ENCODE peak calls at places on chromosomes 11 and 22, in eight cellular contexts. L is ovary, H is heart left ventricle, Z is stomach, D is prostate gland, K is IMR-90, M is tibial nerve, X is esophagus muscularis mucosa. T is an unnamed sample. For H3K27me3, the result is how much of the 10 kb centered on the place peaks cover.

GRCh38 chr11:31499576-31500178 is 9.7 kb downstream of the IMMP1L start:
- DNase-seq in L (no peak), H (no peak), Z (no peak), D (no peak), K (peak), M (no peak), X (no peak), T (no peak)

GRCh38 chr11:16993495-16993894 is 20.7 kb downstream of the PLEKHA7 start:
- DNase-seq in L (no peak), H (no peak), Z (no peak), D (no peak), K (no peak), M (no peak), X (no peak), T (no peak)

GRCh38 chr11:35943761-35944502 is at the start of gene LDLRAD3:
- DNase-seq in L (peak), H (peak), Z (peak), D (peak), K (peak), M (peak), X (no peak), T (peak)

GRCh38 chr11:111836766-111837165 is 34.6 kb downstream of the ALG9 start:
- DNase-seq in L (no peak), H (no peak), Z (no peak), D (no peak), K (peak), M (no peak), X (no peak), T (no peak)

GRCh38 chr11:100726709-100727108 is 39.6 kb downstream of the ARHGAP42 start:
- DNase-seq in L (no peak), H (no peak), Z (no peak), D (no peak), K (no peak), M (no peak), X (no peak), T (no peak)

GRCh38 chr11:116782728-116783127 is 5.1 kb downstream of the ZPR1 start:
- DNase-seq in L (no peak), H (no peak), Z (no peak), D (no peak), K (peak), M (no peak), X (no peak), T (no peak)

GRCh38 chr11:64724863-64725535 is 2.0 kb upstream of the NRXN2 start:
- DNase-seq in L (no peak), H (no peak), Z (no peak), D (no peak), K (no peak), M (no peak), X (no peak), T (no peak)

GRCh38 chr22:48609279-48609865 is 1218.3 kb downstream of the BRD1 start:
- DNase-seq in L (no peak), H (no peak), Z (no peak), D (no peak), K (no peak), M (no peak), X (no peak), T (no peak)

GRCh38 chr11:61439615-61440014 is 9.7 kb downstream of the SDHAF2 start:
- DNase-seq in L (no peak), H (no peak), Z (no peak), D (no peak), K (no peak), M (no peak), X (no peak), T (no peak)

GRCh38 chr11:67274768-67275605 is 8.7 kb downstream of the GRK2 start:
- DNase-seq in L (no peak), H (peak), Z (no peak), D (no peak), K (no peak), M (no peak), X (no peak), T (peak)

GRCh38 chr22:26673485-26673884 is 16.1 kb downstream of the MIAT start:
- DNase-seq in L (no peak), H (no peak), Z (no peak), D (no peak), K (no peak), M (no peak), X (no peak), T (no peak)

GRCh38 chr11:36037031-36037430 is 93.2 kb downstream of the LDLRAD3 start:
- DNase-seq in L (peak), H (peak), Z (no peak), D (peak), K (peak), M (no peak), X (no peak), T (peak)

GRCh38 chr11:69411257-69411924 is 70.1 kb upstream of the LINC01488 start:
- DNase-seq in L (no peak), H (no peak), Z (no peak), D (no peak), K (no peak), M (no peak), X (no peak), T (no peak)

GRCh38 chr11:109362059-109362458 is 59.9 kb upstream of the C11orf87 start:
- DNase-seq in L (no peak), H (no peak), Z (no peak), D (no peak), K (peak), M (no peak), X (peak), T (no peak)

GRCh38 chr11:58968251-58968711 is 29.0 kb downstream of the GLYATL1 start:
- DNase-seq in L (no peak), H (no peak), Z (peak), D (peak), K (no peak), M (no peak), X (no peak), T (no peak)

GRCh38 chr11:17010851-17011420 is 3.3 kb downstream of the PLEKHA7 start:
- DNase-seq in L (no peak), H (no peak), Z (no peak), D (no peak), K (no peak), M (no peak), X (no peak), T (no peak)

GRCh38 chr11:64086263-64086938 is 50.7 kb downstream of the FLRT1 start:
- DNase-seq in L (peak), H (no peak), Z (peak), D (no peak), K (peak), M (peak), X (no peak), T (no peak)

GRCh38 chr11:43644626-43645299 is 35.8 kb upstream of the HSD17B12 start:
- DNase-seq in L (no peak), H (no peak), Z (no peak), D (no peak), K (peak), M (no peak), X (no peak), T (peak)

GRCh38 chr11:62804310-62805043 is 763 bp downstream of the NXF1 start:
- DNase-seq in L (no peak), H (no peak), Z (peak), D (no peak), K (peak), M (peak), X (no peak), T (peak)

DNA sequence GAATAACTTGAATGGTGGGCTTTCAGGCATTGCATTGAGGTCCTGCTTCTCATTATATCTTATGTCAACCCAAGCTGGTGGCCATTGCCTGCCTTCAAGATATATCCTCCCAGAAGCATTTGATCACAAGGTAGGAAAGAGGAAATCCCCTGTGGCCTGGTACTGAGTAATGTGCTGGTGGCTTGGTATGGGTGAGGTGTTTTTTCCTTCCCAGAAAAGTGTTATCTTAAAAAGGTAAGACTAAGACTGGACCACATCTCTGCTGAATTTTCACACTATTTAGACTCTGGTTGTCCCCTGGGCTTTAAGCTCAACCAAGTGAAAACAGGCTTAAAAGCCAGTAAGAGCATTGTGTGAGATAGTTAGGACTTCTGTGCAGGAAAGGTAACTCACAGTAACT is 3.7 kb downstream of the INSC start:
- DNase-seq in L (no peak), H (no peak), Z (no peak), D (no peak), K (no peak), M (no peak), X (peak), T (no peak)
- TF ChIP-seq POLR2A in L (no peak), H (no peak), Z (no peak), D (no peak), K (no peak), M (no peak), X (no peak), T (no peak)

DNA sequence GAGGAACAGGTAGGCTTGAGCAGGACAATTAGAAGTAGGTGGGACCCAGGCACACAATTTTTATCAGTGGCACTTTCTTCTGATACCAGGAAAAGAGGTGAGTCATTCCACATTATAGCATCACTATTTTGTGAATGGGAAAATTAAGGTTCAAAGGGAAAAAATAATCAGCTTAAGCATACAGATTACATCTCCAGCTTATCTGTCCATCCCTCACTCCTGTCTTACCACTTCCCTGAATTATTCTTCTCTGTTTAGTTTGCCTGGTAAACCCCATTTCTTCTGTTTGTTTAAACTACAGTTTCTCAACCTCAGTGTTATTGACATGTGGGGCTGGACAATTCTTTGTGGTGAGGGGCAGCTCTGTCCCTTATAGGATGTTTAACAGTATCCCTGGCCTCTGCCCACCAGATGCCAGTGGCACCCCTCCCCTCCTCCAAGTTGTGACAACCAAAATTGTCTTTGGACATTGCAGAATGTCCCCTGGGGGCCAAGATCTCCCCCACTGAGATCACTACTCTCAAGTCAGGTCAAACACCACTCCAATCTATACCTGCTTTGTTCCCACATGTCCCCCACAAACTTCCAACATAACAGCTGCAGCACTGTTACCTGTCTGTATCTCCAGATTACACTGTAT is 8.5 kb upstream of the XBP1 start:
- DNase-seq in L (no peak), H (no peak), Z (no peak), D (no peak), K (no peak), M (no peak), X (no peak), T (no peak)
- H3K27me3 ChIP-seq in L (under half), H (under half), Z (under half), D (under half), K (under half), M (under half), X (under half), T (under half)

GRCh38 chr11:105073486-105074200 is 28.5 kb upstream of the CARD16 start:
- DNase-seq in L (no peak), H (no peak), Z (no peak), D (no peak), K (peak), M (no peak), X (no peak), T (no peak)

GRCh38 chr11:105070221-105070789 is 25.2 kb upstream of the CARD16 start:
- DNase-seq in L (no peak), H (no peak), Z (no peak), D (no peak), K (no peak), M (no peak), X (no peak), T (no peak)

DNA sequence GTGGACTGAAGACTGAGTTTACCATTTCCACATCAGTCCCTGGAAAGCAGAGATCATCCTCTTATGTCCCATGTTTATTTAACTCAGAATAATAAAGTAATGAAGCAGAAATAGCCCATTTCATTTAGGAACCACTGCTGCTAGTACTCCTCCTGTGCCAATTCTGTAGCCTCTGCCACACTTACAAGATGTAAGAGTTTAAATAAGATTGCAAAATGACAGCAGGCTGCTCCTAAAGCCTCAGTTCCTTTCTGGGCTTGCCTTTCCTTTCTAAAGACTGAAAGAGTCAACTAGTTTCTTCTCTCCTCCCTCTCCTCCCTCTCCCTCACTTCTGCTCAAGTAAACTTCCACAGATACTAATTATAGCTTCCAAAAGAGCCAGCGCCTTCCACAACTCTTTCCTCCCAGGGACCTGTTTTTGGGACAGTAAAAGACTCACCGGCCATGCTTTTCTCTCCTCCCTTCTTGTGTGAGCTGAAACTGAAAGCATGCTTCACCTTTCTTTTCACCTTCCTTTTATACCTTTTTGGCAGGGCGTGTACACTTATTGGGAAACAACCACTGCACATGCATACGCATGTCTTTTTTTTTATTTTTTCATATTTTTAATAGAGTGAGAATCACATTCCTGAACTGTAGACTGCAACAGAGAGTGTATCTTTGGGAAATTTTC is 26.1 kb upstream of the CARD16 start:
- DNase-seq in L (no peak), H (no peak), Z (no peak), D (no peak), K (no peak), M (no peak), X (no peak), T (no peak)
- H3K27ac ChIP-seq in L (no peak), H (no peak), Z (no peak), D (no peak), K (no peak), M (no peak), X (no peak), T (no peak)

GRCh38 chr11:14357843-14358728 is 897 bp downstream of the RRAS2 start:
- DNase-seq in L (peak), H (peak), Z (peak), D (peak), K (peak), M (no peak), X (no peak), T (peak)
- TF ChIP-seq POLR2A in L (no peak), H (no peak), Z (no peak), D (no peak), K (no peak), M (no peak), X (no peak), T (no peak)

GRCh38 chr22:22816766-22817410 is 70.7 kb upstream of the IGLL5 start:
- DNase-seq in L (no peak), H (no peak), Z (no peak), D (no peak), K (no peak), M (no peak), X (peak), T (no peak)
- H3K27me3 ChIP-seq in L (under half), H (under half), Z (under half), D (under half), K (under half), M (under half), X (under half), T (under half)

DNA sequence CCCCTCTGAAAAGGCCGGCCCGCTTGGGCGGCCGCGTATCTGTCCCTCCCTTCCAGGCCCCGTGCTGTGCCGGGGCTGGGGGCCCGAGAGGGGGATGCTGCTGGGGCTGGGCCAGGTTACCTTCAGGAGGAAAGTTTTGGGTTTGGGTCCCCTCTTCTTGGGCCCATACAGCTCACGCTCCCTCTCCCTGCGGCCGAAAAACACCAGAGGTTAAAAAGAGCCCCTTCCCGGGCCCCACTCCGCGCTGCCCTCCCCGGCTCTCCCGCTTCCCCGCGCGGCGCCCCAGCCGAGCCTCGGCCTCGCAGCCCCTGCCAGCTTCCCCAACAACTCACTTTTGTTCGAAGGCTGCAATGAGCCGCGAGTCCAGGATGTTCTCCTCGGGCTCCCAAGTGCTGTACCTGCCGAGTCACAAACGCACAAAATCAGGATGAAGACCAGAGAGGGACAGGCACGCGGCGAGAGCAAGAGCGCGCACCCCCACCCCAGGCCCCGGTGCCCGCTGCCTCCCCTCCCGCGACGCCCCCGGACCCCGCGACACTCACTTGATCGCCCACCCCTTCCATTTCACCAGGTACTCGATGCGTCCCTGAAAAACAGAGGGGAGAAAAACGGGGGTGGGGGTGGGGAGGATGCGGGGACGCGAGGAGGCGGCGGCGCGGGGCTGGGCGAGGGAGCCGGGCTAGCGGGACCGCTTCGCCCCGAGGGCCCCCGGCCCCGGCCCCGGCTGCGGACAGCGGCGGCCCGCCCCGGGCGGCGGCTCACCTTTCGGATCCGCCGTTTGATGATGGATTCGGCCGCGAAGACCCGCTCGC is 450 bp downstream of the CBX6 start:
- DNase-seq in L (peak), H (no peak), Z (peak), D (no peak), K (no peak), M (no peak), X (no peak), T (peak)
- H3K27ac ChIP-seq in L (peak), H (peak), Z (peak), D (peak), K (peak), M (peak), X (peak), T (peak)

DNA sequence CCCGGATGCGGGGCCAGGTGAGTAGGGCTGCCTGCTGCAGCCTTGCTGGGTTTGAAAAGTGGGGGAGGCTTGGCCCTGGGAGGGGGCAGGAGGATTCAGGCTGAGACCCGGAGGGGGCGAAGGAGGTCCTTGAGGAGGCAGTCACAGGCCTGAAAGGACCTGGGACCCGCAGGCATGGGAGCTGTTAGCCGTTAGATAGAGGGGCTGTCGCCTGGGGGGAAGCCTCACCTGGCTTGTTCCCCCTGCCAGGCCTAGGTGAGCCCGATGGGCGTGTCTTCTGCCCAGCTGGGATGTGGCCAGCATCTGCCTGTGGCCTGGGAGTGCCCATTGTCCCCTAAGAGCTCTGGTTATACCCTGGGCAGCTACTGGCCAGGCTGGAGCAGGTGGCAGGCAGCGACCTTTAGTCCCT is 1.8 kb upstream of the DUSP8 start:
- DNase-seq in L (no peak), H (peak), Z (peak), D (peak), K (no peak), M (no peak), X (no peak), T (no peak)
- TF ChIP-seq POLR2A in L (no peak), H (no peak), Z (no peak), D (no peak), K (no peak), M (no peak), X (no peak), T (no peak)

GRCh38 chr11:1738380-1738779 is 12.0 kb downstream of the IFITM10 start:
- DNase-seq in L (no peak), H (no peak), Z (no peak), D (no peak), K (no peak), M (no peak), X (no peak), T (peak)
- H3K27me3 ChIP-seq in L (under half), H (under half), Z (under half), D (under half), K (under half), M (under half), X (under half), T (under half)